ENCODE peak calls at places on chromosomes 7 and 10, in five cellular contexts. V, G, S, L and Y are unnamed samples.

GRCh38 chr7:20778063-20778721 is 8.5 kb downstream of the SP8 start:
- DNase-seq in G (no peak), V (no peak), L (no peak), S (peak), Y (no peak)

GRCh38 chr7:119963654-119964053 is 309.3 kb upstream of the KCND2 start:
- DNase-seq in V (no peak), G (no peak), S (no peak), L (no peak), Y (no peak)

GRCh38 chr10:43067391-43068135 is 9.3 kb upstream of the RET start:
- DNase-seq in V (no peak), L (no peak), S (no peak), G (no peak), Y (no peak)

GRCh38 chr7:95840953-95841950 is 68.9 kb downstream of the DYNC1I1 start:
- DNase-seq in S (peak), V (peak), G (peak), L (peak), Y (no peak)

GRCh38 chr7:74343281-74344127 is 54.3 kb downstream of the CLIP2 start:
- DNase-seq in G (peak), S (no peak), L (no peak), V (no peak), Y (no peak)

GRCh38 chr7:10802526-10802925 is 171.1 kb upstream of the PHF14 start:
- DNase-seq in S (peak), G (peak), V (no peak), L (no peak), Y (no peak)

GRCh38 chr10:3499120-3499519 is 285.9 kb downstream of the KLF6 start:
- DNase-seq in L (no peak), V (no peak), S (no peak), G (no peak), Y (no peak)

GRCh38 chr7:112023786-112024185 is 182.4 kb downstream of the DOCK4 start:
- DNase-seq in V (no peak), L (no peak), S (no peak), G (no peak), Y (no peak)

GRCh38 chr10:90193240-90193985 is 492.0 kb downstream of the KIF20B start:
- DNase-seq in G (peak), S (no peak), L (no peak), V (no peak), Y (no peak)

DNA sequence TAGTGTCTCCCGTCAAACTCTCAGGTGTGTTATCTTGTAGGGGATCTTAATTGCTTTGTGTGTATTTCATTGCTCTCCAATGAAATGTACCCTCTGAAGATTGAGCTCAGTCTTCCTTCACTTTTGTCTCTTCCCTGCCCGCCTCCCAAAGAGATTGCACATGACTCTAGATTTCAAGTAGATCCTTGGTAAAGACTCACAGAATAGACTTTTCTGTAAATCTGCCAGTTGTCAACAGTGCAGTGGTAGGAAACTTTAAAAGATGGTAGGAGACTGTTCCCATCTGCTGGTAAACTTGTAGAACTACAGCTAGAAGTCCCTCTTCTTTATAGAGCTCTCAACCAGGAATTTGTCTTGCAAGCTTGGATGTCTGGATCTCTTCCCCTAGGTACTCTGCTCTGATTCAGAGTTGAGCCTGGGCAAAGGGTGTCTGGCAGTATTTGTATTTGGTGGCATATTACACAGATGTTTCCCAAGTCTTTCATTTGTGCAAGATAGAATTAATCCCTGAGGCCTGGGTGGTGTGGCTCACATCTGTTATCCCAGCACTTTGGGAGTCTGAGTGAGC is 9.6 kb downstream of the CCL26 start:
- DNase-seq in S (peak), G (peak), V (peak), L (peak), Y (no peak)
- TF ChIP-seq CTCF in S (peak), G (peak), V (peak), L (peak), Y (peak)

GRCh38 chr7:82444220-82445049 is 858 bp upstream of the CACNA2D1 start:
- DNase-seq in V (peak), L (no peak), S (no peak), G (no peak), Y (no peak)
- TF ChIP-seq CTCF in V (no peak), L (no peak), S (no peak), G (no peak), Y (no peak)

GRCh38 chr10:94963901-94964300 is 25.4 kb downstream of the CYP2C9 start:
- DNase-seq in L (peak), V (peak), S (peak), G (peak), Y (no peak)
- TF ChIP-seq CTCF in L (peak), V (peak), S (peak), G (peak), Y (peak)

DNA sequence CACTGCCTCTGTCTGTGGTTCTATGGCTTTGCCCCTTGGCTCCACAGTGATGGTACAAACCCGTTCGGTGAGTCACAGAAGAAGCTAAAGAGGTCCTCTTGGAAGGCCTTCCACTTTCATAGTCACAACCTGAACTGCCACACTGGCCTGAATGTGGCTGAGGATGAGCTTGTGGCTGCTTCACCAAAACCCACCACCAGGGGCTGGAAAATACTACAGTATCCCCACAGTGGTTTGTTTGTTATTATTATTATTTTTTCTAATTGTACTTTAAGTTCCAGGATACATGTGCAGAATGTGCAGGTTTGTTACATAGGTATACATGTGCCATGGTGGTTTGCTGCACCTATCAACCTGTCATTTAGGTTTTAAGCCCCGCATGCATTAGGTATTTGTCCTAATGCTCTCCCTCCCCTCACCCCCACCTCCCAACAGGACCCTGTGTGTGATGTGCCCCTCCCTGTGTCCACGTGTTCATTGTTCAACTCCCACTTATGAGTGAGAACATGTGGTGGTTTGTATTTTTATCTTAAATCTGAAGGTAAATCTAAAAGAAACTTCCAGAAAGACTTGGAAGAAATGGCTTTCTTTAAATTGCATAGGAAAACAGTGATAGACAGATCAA is 160.8 kb upstream of the NPSR1 start:
- DNase-seq in S (no peak), G (no peak), L (no peak), V (no peak), Y (no peak)
- TF ChIP-seq CTCF in S (peak), G (peak), L (peak), V (peak), Y (peak)

GRCh38 chr10:131722121-131722520 is 178.7 kb upstream of the PPP2R2D start:
- DNase-seq in G (no peak), L (no peak), V (no peak), S (no peak), Y (no peak)
- TF ChIP-seq CTCF in G (no peak), L (no peak), V (no peak), S (no peak), Y (no peak)